ENCODE peak calls at places on chromosome 10, in nine cellular contexts. One of them, this sample, is unnamed.
A peak's percentile ranks its signal among the peaks of the same experiment; 100 is the strongest.

GRCh38 chr10:21524526-21525366 is 736 bp downstream of the SKIDA1 start:
- DNase-seq in skeletal muscle cell: no peak
- DNase-seq in HCT116: no peak
- DNase-seq in AG10803: peak; percentile 58
- DNase-seq in right cardiac atrium: no peak
- DNase-seq in CD8-positive, alpha-beta T cell: no peak
- DNase-seq in SK-N-SH: no peak
- DNase-seq in endothelial cell of umbilical vein: peak; percentile 75
- DNase-seq in GM06990: no peak
- DNase-seq in this sample: peak; percentile 66

GRCh38 chr10:116974442-116975005 is 30.5 kb downstream of the SHTN1 start:
- DNase-seq in skeletal muscle cell: peak; percentile 58
- DNase-seq in right cardiac atrium: no peak
- DNase-seq in endothelial cell of umbilical vein: peak; percentile 94
- DNase-seq in GM06990: no peak
- DNase-seq in CD8-positive, alpha-beta T cell: no peak
- DNase-seq in SK-N-SH: peak; percentile 6
- DNase-seq in AG10803: peak; percentile 72
- DNase-seq in HCT116: peak; percentile 7
- DNase-seq in this sample: peak; percentile 85

GRCh38 chr10:50310560-50311174 is 59.4 kb upstream of the ASAH2 start:
- DNase-seq in endothelial cell of umbilical vein: no peak
- DNase-seq in AG10803: no peak
- DNase-seq in GM06990: peak; percentile 7
- DNase-seq in skeletal muscle cell: no peak
- DNase-seq in right cardiac atrium: no peak
- DNase-seq in SK-N-SH: peak; percentile 33
- DNase-seq in HCT116: peak; percentile 18
- DNase-seq in CD8-positive, alpha-beta T cell: peak; percentile 12
- DNase-seq in this sample: no peak

GRCh38 chr10:17340144-17340829 is 112.2 kb downstream of the VIM start:
- DNase-seq in SK-N-SH: no peak
- DNase-seq in right cardiac atrium: no peak
- DNase-seq in HCT116: no peak
- DNase-seq in endothelial cell of umbilical vein: no peak
- DNase-seq in AG10803: no peak
- DNase-seq in skeletal muscle cell: no peak
- DNase-seq in GM06990: no peak
- DNase-seq in CD8-positive, alpha-beta T cell: no peak
- DNase-seq in this sample: no peak

GRCh38 chr10:80392250-80392649 is 16.1 kb upstream of the PRXL2A start:
- DNase-seq in AG10803: no peak
- DNase-seq in HCT116: no peak
- DNase-seq in endothelial cell of umbilical vein: no peak
- DNase-seq in skeletal muscle cell: no peak
- DNase-seq in right cardiac atrium: no peak
- DNase-seq in GM06990: no peak
- DNase-seq in SK-N-SH: no peak
- DNase-seq in CD8-positive, alpha-beta T cell: no peak
- DNase-seq in this sample: no peak

GRCh38 chr10:100972904-100973535 is 3.7 kb downstream of the SEMA4G start:
- DNase-seq in CD8-positive, alpha-beta T cell: no peak
- DNase-seq in skeletal muscle cell: no peak
- DNase-seq in endothelial cell of umbilical vein: no peak
- DNase-seq in GM06990: no peak
- DNase-seq in right cardiac atrium: no peak
- DNase-seq in AG10803: no peak
- DNase-seq in SK-N-SH: no peak
- DNase-seq in HCT116: no peak
- DNase-seq in this sample: no peak

GRCh38 chr10:11325817-11326216 is 285.6 kb downstream of the USP6NL start:
- DNase-seq in SK-N-SH: no peak
- DNase-seq in GM06990: no peak
- DNase-seq in CD8-positive, alpha-beta T cell: no peak
- DNase-seq in right cardiac atrium: no peak
- DNase-seq in HCT116: no peak
- DNase-seq in skeletal muscle cell: no peak
- DNase-seq in endothelial cell of umbilical vein: no peak
- DNase-seq in AG10803: peak; percentile 55
- DNase-seq in this sample: peak; percentile 51

GRCh38 chr10:76779163-76779820 is 858.3 kb downstream of the KCNMA1 start:
- DNase-seq in right cardiac atrium: no peak
- DNase-seq in HCT116: no peak
- DNase-seq in AG10803: peak; percentile 55
- DNase-seq in GM06990: no peak
- DNase-seq in skeletal muscle cell: peak; percentile 21
- DNase-seq in CD8-positive, alpha-beta T cell: no peak
- DNase-seq in endothelial cell of umbilical vein: no peak
- DNase-seq in SK-N-SH: no peak
- DNase-seq in this sample: peak; percentile 82

GRCh38 chr10:15504101-15504840 is 133.2 kb upstream of the FAM171A1 start:
- DNase-seq in CD8-positive, alpha-beta T cell: no peak
- DNase-seq in endothelial cell of umbilical vein: no peak
- DNase-seq in AG10803: peak; percentile 82
- DNase-seq in HCT116: no peak
- DNase-seq in skeletal muscle cell: no peak
- DNase-seq in right cardiac atrium: no peak
- DNase-seq in GM06990: no peak
- DNase-seq in SK-N-SH: no peak
- DNase-seq in this sample: no peak

GRCh38 chr10:108684431-108684830 is 1238.9 kb downstream of the XPNPEP1 start:
- DNase-seq in SK-N-SH: no peak
- DNase-seq in AG10803: peak; percentile 6
- DNase-seq in GM06990: no peak
- DNase-seq in endothelial cell of umbilical vein: no peak
- DNase-seq in HCT116: no peak
- DNase-seq in CD8-positive, alpha-beta T cell: no peak
- DNase-seq in skeletal muscle cell: peak; percentile 54
- DNase-seq in right cardiac atrium: no peak
- DNase-seq in this sample: peak; percentile 52

GRCh38 chr10:63464402-63465292 is 1.1 kb downstream of the JMJD1C start:
- DNase-seq in AG10803: peak; percentile 27
- DNase-seq in CD8-positive, alpha-beta T cell: no peak
- DNase-seq in skeletal muscle cell: no peak
- DNase-seq in GM06990: no peak
- DNase-seq in right cardiac atrium: no peak
- DNase-seq in SK-N-SH: peak; percentile 19
- DNase-seq in endothelial cell of umbilical vein: no peak
- DNase-seq in HCT116: no peak
- DNase-seq in this sample: peak; percentile 32

GRCh38 chr10:118840071-118840775 is 85.5 kb upstream of the CACUL1 start:
- DNase-seq in GM06990: peak; percentile 22
- DNase-seq in right cardiac atrium: no peak
- DNase-seq in SK-N-SH: no peak
- DNase-seq in endothelial cell of umbilical vein: no peak
- DNase-seq in CD8-positive, alpha-beta T cell: no peak
- DNase-seq in HCT116: peak; percentile 95
- DNase-seq in skeletal muscle cell: no peak
- DNase-seq in AG10803: no peak
- DNase-seq in this sample: no peak

GRCh38 chr10:87842220-87842641 is 21.1 kb downstream of the KLLN start:
- DNase-seq in AG10803: peak; percentile 3
- DNase-seq in HCT116: peak; percentile 81
- DNase-seq in right cardiac atrium: no peak
- DNase-seq in skeletal muscle cell: no peak
- DNase-seq in endothelial cell of umbilical vein: peak; percentile 45
- DNase-seq in SK-N-SH: no peak
- DNase-seq in CD8-positive, alpha-beta T cell: no peak
- DNase-seq in GM06990: no peak
- DNase-seq in this sample: peak; percentile 52

GRCh38 chr10:13943735-13944398 is 357.1 kb downstream of the PRPF18 start:
- DNase-seq in skeletal muscle cell: no peak
- DNase-seq in GM06990: no peak
- DNase-seq in CD8-positive, alpha-beta T cell: no peak
- DNase-seq in right cardiac atrium: no peak
- DNase-seq in HCT116: no peak
- DNase-seq in SK-N-SH: no peak
- DNase-seq in AG10803: no peak
- DNase-seq in endothelial cell of umbilical vein: no peak
- DNase-seq in this sample: no peak

GRCh38 chr10:52805414-52806285 is 33.1 kb upstream of the MBL2 start:
- DNase-seq in right cardiac atrium: no peak
- DNase-seq in AG10803: no peak
- DNase-seq in endothelial cell of umbilical vein: no peak
- DNase-seq in CD8-positive, alpha-beta T cell: no peak
- DNase-seq in GM06990: no peak
- DNase-seq in HCT116: no peak
- DNase-seq in skeletal muscle cell: no peak
- DNase-seq in SK-N-SH: no peak
- DNase-seq in this sample: no peak

GRCh38 chr10:98404571-98405396 is 10.2 kb downstream of the PYROXD2 start:
- DNase-seq in skeletal muscle cell: peak; percentile 65
- DNase-seq in SK-N-SH: no peak
- DNase-seq in AG10803: peak; percentile 67
- DNase-seq in CD8-positive, alpha-beta T cell: no peak
- DNase-seq in endothelial cell of umbilical vein: no peak
- DNase-seq in right cardiac atrium: no peak
- DNase-seq in GM06990: no peak
- DNase-seq in HCT116: no peak
- DNase-seq in this sample: peak; percentile 75

GRCh38 chr10:33336606-33337334 is 2.3 kb upstream of the NRP1 start:
- DNase-seq in AG10803: no peak
- DNase-seq in right cardiac atrium: peak; percentile 67
- DNase-seq in GM06990: no peak
- DNase-seq in endothelial cell of umbilical vein: peak; percentile 66
- DNase-seq in SK-N-SH: peak; percentile 74
- DNase-seq in CD8-positive, alpha-beta T cell: no peak
- DNase-seq in HCT116: no peak
- DNase-seq in skeletal muscle cell: no peak
- DNase-seq in this sample: no peak

GRCh38 chr10:92593553-92594046 is 670 bp downstream of the KIF11 start:
- DNase-seq in endothelial cell of umbilical vein: peak; percentile 67
- DNase-seq in SK-N-SH: no peak
- DNase-seq in right cardiac atrium: no peak
- DNase-seq in HCT116: no peak
- DNase-seq in CD8-positive, alpha-beta T cell: no peak
- DNase-seq in AG10803: no peak
- DNase-seq in GM06990: no peak
- DNase-seq in skeletal muscle cell: no peak
- DNase-seq in this sample: no peak

GRCh38 chr10:103493911-103494877 is 689 bp downstream of the NEURL1 start:
- DNase-seq in CD8-positive, alpha-beta T cell: peak; percentile 24
- DNase-seq in right cardiac atrium: peak; percentile 21
- DNase-seq in skeletal muscle cell: no peak
- DNase-seq in GM06990: peak; percentile 47
- DNase-seq in HCT116: no peak
- DNase-seq in SK-N-SH: peak; percentile 78
- DNase-seq in endothelial cell of umbilical vein: no peak
- DNase-seq in AG10803: no peak
- DNase-seq in this sample: no peak
- H3K4me3 ChIP-seq in CD8-positive, alpha-beta T cell: peak overlapping the region; percentile 37
- H3K4me3 ChIP-seq in right cardiac atrium: peak overlapping the region; percentile 65
- H3K4me3 ChIP-seq in skeletal muscle cell: peak overlapping the region; percentile 42
- H3K4me3 ChIP-seq in GM06990: peak overlapping the region; percentile 39
- H3K4me3 ChIP-seq in HCT116: no peak overlapping the region
- H3K4me3 ChIP-seq in SK-N-SH: peak overlapping the region; percentile 54
- H3K4me3 ChIP-seq in endothelial cell of umbilical vein: no peak overlapping the region
- H3K4me3 ChIP-seq in AG10803: peak overlapping the region; percentile 43
- H3K4me3 ChIP-seq in this sample: peak overlapping the region; percentile 21

GRCh38 chr10:44995914-44996633 is 4.6 kb upstream of the ZNF22 start:
- DNase-seq in GM06990: no peak
- DNase-seq in SK-N-SH: no peak
- DNase-seq in HCT116: no peak
- DNase-seq in skeletal muscle cell: no peak
- DNase-seq in endothelial cell of umbilical vein: peak; percentile 99
- DNase-seq in CD8-positive, alpha-beta T cell: no peak
- DNase-seq in right cardiac atrium: peak; percentile 62
- DNase-seq in AG10803: peak; percentile 85
- DNase-seq in this sample: no peak

GRCh38 chr10:44997105-44997748 is 3.5 kb upstream of the ZNF22 start:
- DNase-seq in skeletal muscle cell: no peak
- DNase-seq in SK-N-SH: no peak
- DNase-seq in endothelial cell of umbilical vein: no peak
- DNase-seq in GM06990: no peak
- DNase-seq in AG10803: no peak
- DNase-seq in right cardiac atrium: no peak
- DNase-seq in HCT116: no peak
- DNase-seq in CD8-positive, alpha-beta T cell: no peak
- DNase-seq in this sample: no peak

GRCh38 chr10:44994752-44995530 is 5.8 kb upstream of the ZNF22 start:
- DNase-seq in endothelial cell of umbilical vein: no peak
- DNase-seq in skeletal muscle cell: no peak
- DNase-seq in CD8-positive, alpha-beta T cell: no peak
- DNase-seq in GM06990: no peak
- DNase-seq in HCT116: no peak
- DNase-seq in right cardiac atrium: no peak
- DNase-seq in SK-N-SH: no peak
- DNase-seq in AG10803: no peak
- DNase-seq in this sample: no peak

GRCh38 chr10:44993922-44994751 is 6.6 kb upstream of the ZNF22 start:
- DNase-seq in HCT116: no peak
- DNase-seq in GM06990: no peak
- DNase-seq in right cardiac atrium: no peak
- DNase-seq in CD8-positive, alpha-beta T cell: no peak
- DNase-seq in skeletal muscle cell: no peak
- DNase-seq in AG10803: peak; percentile 86
- DNase-seq in SK-N-SH: no peak
- DNase-seq in endothelial cell of umbilical vein: peak; percentile 49
- DNase-seq in this sample: peak; percentile 55

DNA sequence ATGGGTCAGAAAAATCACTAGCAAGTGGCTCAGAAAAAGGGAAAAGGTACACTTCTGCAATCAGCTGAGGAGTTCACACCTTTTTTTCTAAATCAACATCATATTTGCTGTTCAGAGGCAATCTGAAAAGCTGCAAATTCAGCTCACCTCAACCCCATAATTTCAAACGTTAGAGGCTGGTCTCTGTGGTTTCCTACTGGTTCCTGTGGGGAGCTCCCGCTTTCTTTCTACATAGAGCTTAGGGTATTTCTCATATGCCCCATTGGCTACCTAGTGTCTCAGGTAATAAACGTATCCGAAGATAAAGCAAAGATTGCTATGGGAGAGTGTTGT is 5.2 kb upstream of the ZNF22 start:
- DNase-seq in GM06990: no peak
- DNase-seq in SK-N-SH: no peak
- DNase-seq in right cardiac atrium: no peak
- DNase-seq in skeletal muscle cell: no peak
- DNase-seq in endothelial cell of umbilical vein: no peak
- DNase-seq in CD8-positive, alpha-beta T cell: no peak
- DNase-seq in AG10803: no peak
- DNase-seq in HCT116: no peak
- DNase-seq in this sample: no peak
- H3K4me3 ChIP-seq in GM06990: no peak overlapping the region
- H3K4me3 ChIP-seq in SK-N-SH: no peak overlapping the region
- H3K4me3 ChIP-seq in right cardiac atrium: no peak overlapping the region
- H3K4me3 ChIP-seq in skeletal muscle cell: no peak overlapping the region
- H3K4me3 ChIP-seq in endothelial cell of umbilical vein: no peak overlapping the region
- H3K4me3 ChIP-seq in CD8-positive, alpha-beta T cell: no peak overlapping the region
- H3K4me3 ChIP-seq in AG10803: no peak overlapping the region
- H3K4me3 ChIP-seq in HCT116: no peak overlapping the region
- H3K4me3 ChIP-seq in this sample: no peak overlapping the region

GRCh38 chr10:114386446-114386845 is 17.9 kb downstream of the AFAP1L2 start:
- DNase-seq in AG10803: no peak
- DNase-seq in skeletal muscle cell: no peak
- DNase-seq in SK-N-SH: no peak
- DNase-seq in HCT116: no peak
- DNase-seq in endothelial cell of umbilical vein: no peak
- DNase-seq in CD8-positive, alpha-beta T cell: no peak
- DNase-seq in right cardiac atrium: no peak
- DNase-seq in GM06990: no peak
- DNase-seq in this sample: no peak
- H3K4me3 ChIP-seq in AG10803: no peak overlapping the region
- H3K4me3 ChIP-seq in skeletal muscle cell: no peak overlapping the region
- H3K4me3 ChIP-seq in SK-N-SH: no peak overlapping the region
- H3K4me3 ChIP-seq in HCT116: no peak overlapping the region
- H3K4me3 ChIP-seq in endothelial cell of umbilical vein: no peak overlapping the region
- H3K4me3 ChIP-seq in CD8-positive, alpha-beta T cell: no peak overlapping the region
- H3K4me3 ChIP-seq in right cardiac atrium: no peak overlapping the region
- H3K4me3 ChIP-seq in GM06990: no peak overlapping the region
- H3K4me3 ChIP-seq in this sample: no peak overlapping the region

GRCh38 chr10:5272065-5272803 is 75.6 kb downstream of the AKR1C4 start:
- DNase-seq in right cardiac atrium: no peak
- DNase-seq in SK-N-SH: no peak
- DNase-seq in CD8-positive, alpha-beta T cell: no peak
- DNase-seq in AG10803: no peak
- DNase-seq in GM06990: no peak
- DNase-seq in HCT116: no peak
- DNase-seq in skeletal muscle cell: no peak
- DNase-seq in endothelial cell of umbilical vein: no peak
- DNase-seq in this sample: no peak
- H3K4me3 ChIP-seq in right cardiac atrium: no peak overlapping the region
- H3K4me3 ChIP-seq in SK-N-SH: no peak overlapping the region
- H3K4me3 ChIP-seq in CD8-positive, alpha-beta T cell: no peak overlapping the region
- H3K4me3 ChIP-seq in AG10803: no peak overlapping the region
- H3K4me3 ChIP-seq in GM06990: no peak overlapping the region
- H3K4me3 ChIP-seq in HCT116: no peak overlapping the region
- H3K4me3 ChIP-seq in skeletal muscle cell: no peak overlapping the region
- H3K4me3 ChIP-seq in endothelial cell of umbilical vein: no peak overlapping the region
- H3K4me3 ChIP-seq in this sample: no peak overlapping the region

This sample was measured in astrocyte.